ENCODE peak calls at places on chromosome 1, in ten cellular contexts. One of them, this sample, is unnamed. For H3K4me1, the result is how much of the 10 kb centered on the place peaks cover.

GRCh38 chr1:18110968-18111367 is 3.4 kb downstream of the IGSF21 start:
- DNase-seq in transverse colon: peak
- DNase-seq in PC-9: no peak
- DNase-seq in lower lobe of right lung: no peak
- DNase-seq in uterus: no peak
- DNase-seq in fibroblast of lung: no peak
- DNase-seq in MM.1S: no peak
- DNase-seq in heart left ventricle: no peak
- DNase-seq in left ventricle myocardium inferior: peak
- DNase-seq in H1: peak
- DNase-seq in this sample: no peak

GRCh38 chr1:107480548-107480947 is 339.7 kb downstream of the NTNG1 start:
- DNase-seq in transverse colon: peak
- DNase-seq in PC-9: no peak
- DNase-seq in lower lobe of right lung: no peak
- DNase-seq in uterus: no peak
- DNase-seq in fibroblast of lung: peak
- DNase-seq in MM.1S: peak
- DNase-seq in heart left ventricle: no peak
- DNase-seq in left ventricle myocardium inferior: no peak
- DNase-seq in H1: no peak
- DNase-seq in this sample: no peak

GRCh38 chr1:160193832-160194736 is 3.7 kb downstream of the CASQ1 start:
- DNase-seq in transverse colon: no peak
- DNase-seq in PC-9: no peak
- DNase-seq in lower lobe of right lung: no peak
- DNase-seq in uterus: no peak
- DNase-seq in fibroblast of lung: no peak
- DNase-seq in MM.1S: no peak
- DNase-seq in heart left ventricle: no peak
- DNase-seq in left ventricle myocardium inferior: no peak
- DNase-seq in H1: no peak
- DNase-seq in this sample: no peak

GRCh38 chr1:6347641-6348487 is 45.7 kb downstream of the ACOT7 start:
- DNase-seq in transverse colon: peak
- DNase-seq in PC-9: peak
- DNase-seq in lower lobe of right lung: no peak
- DNase-seq in uterus: no peak
- DNase-seq in fibroblast of lung: peak
- DNase-seq in MM.1S: peak
- DNase-seq in heart left ventricle: no peak
- DNase-seq in left ventricle myocardium inferior: peak
- DNase-seq in H1: peak
- DNase-seq in this sample: no peak

GRCh38 chr1:7584643-7585042 is 186.5 kb upstream of the VAMP3 start:
- DNase-seq in transverse colon: no peak
- DNase-seq in PC-9: no peak
- DNase-seq in lower lobe of right lung: peak
- DNase-seq in uterus: no peak
- DNase-seq in fibroblast of lung: no peak
- DNase-seq in MM.1S: no peak
- DNase-seq in heart left ventricle: no peak
- DNase-seq in left ventricle myocardium inferior: no peak
- DNase-seq in H1: no peak
- DNase-seq in this sample: no peak

GRCh38 chr1:60279798-60280197 is 206.2 kb upstream of the C1orf87 start:
- DNase-seq in transverse colon: no peak
- DNase-seq in PC-9: no peak
- DNase-seq in lower lobe of right lung: no peak
- DNase-seq in uterus: no peak
- DNase-seq in fibroblast of lung: peak
- DNase-seq in MM.1S: no peak
- DNase-seq in heart left ventricle: no peak
- DNase-seq in left ventricle myocardium inferior: no peak
- DNase-seq in H1: no peak
- DNase-seq in this sample: no peak

GRCh38 chr1:174815036-174815435 is 184.7 kb upstream of the CACYBP start:
- DNase-seq in transverse colon: no peak
- DNase-seq in PC-9: peak
- DNase-seq in lower lobe of right lung: no peak
- DNase-seq in uterus: no peak
- DNase-seq in fibroblast of lung: peak
- DNase-seq in MM.1S: peak
- DNase-seq in heart left ventricle: no peak
- DNase-seq in left ventricle myocardium inferior: no peak
- DNase-seq in H1: no peak
- DNase-seq in this sample: peak

GRCh38 chr1:179586107-179586823 is 5.4 kb upstream of the TDRD5 start:
- DNase-seq in transverse colon: peak
- DNase-seq in PC-9: peak
- DNase-seq in lower lobe of right lung: peak
- DNase-seq in uterus: no peak
- DNase-seq in fibroblast of lung: peak
- DNase-seq in MM.1S: peak
- DNase-seq in heart left ventricle: peak
- DNase-seq in left ventricle myocardium inferior: peak
- DNase-seq in H1: peak
- DNase-seq in this sample: no peak

GRCh38 chr1:77040817-77041216 is 173.5 kb downstream of the ST6GALNAC5 start:
- DNase-seq in transverse colon: no peak
- DNase-seq in PC-9: no peak
- DNase-seq in lower lobe of right lung: no peak
- DNase-seq in uterus: no peak
- DNase-seq in fibroblast of lung: no peak
- DNase-seq in MM.1S: no peak
- DNase-seq in heart left ventricle: no peak
- DNase-seq in left ventricle myocardium inferior: no peak
- DNase-seq in H1: no peak
- DNase-seq in this sample: no peak

GRCh38 chr1:12636098-12636950 is 7.6 kb upstream of the AADACL4 start:
- DNase-seq in transverse colon: no peak
- DNase-seq in PC-9: no peak
- DNase-seq in lower lobe of right lung: peak
- DNase-seq in uterus: peak
- DNase-seq in fibroblast of lung: no peak
- DNase-seq in MM.1S: no peak
- DNase-seq in heart left ventricle: peak
- DNase-seq in left ventricle myocardium inferior: peak
- DNase-seq in H1: peak
- DNase-seq in this sample: no peak

GRCh38 chr1:66641851-66642473 is 108.0 kb downstream of the SGIP1 start:
- DNase-seq in transverse colon: no peak
- DNase-seq in PC-9: no peak
- DNase-seq in lower lobe of right lung: no peak
- DNase-seq in uterus: no peak
- DNase-seq in fibroblast of lung: no peak
- DNase-seq in MM.1S: no peak
- DNase-seq in heart left ventricle: no peak
- DNase-seq in left ventricle myocardium inferior: no peak
- DNase-seq in H1: no peak
- DNase-seq in this sample: no peak

GRCh38 chr1:29415861-29416260 is 179.5 kb downstream of the PTPRU start:
- DNase-seq in transverse colon: no peak
- DNase-seq in PC-9: no peak
- DNase-seq in lower lobe of right lung: no peak
- DNase-seq in uterus: no peak
- DNase-seq in fibroblast of lung: no peak
- DNase-seq in MM.1S: no peak
- DNase-seq in heart left ventricle: no peak
- DNase-seq in left ventricle myocardium inferior: no peak
- DNase-seq in H1: peak
- DNase-seq in this sample: no peak

GRCh38 chr1:243438815-243439214 is 183.0 kb downstream of the SDCCAG8 start:
- DNase-seq in transverse colon: no peak
- DNase-seq in PC-9: no peak
- DNase-seq in lower lobe of right lung: no peak
- DNase-seq in uterus: no peak
- DNase-seq in fibroblast of lung: no peak
- DNase-seq in MM.1S: no peak
- DNase-seq in heart left ventricle: no peak
- DNase-seq in left ventricle myocardium inferior: no peak
- DNase-seq in H1: no peak
- DNase-seq in this sample: no peak

GRCh38 chr1:228555074-228555989 is 68.2 kb downstream of the RNF187 start:
- DNase-seq in transverse colon: no peak
- DNase-seq in PC-9: peak
- DNase-seq in lower lobe of right lung: no peak
- DNase-seq in uterus: no peak
- DNase-seq in fibroblast of lung: no peak
- DNase-seq in MM.1S: no peak
- DNase-seq in heart left ventricle: no peak
- DNase-seq in left ventricle myocardium inferior: no peak
- DNase-seq in H1: peak
- DNase-seq in this sample: no peak

GRCh38 chr1:99755664-99756063 is 10.8 kb downstream of the FRRS1 start:
- DNase-seq in transverse colon: no peak
- DNase-seq in PC-9: no peak
- DNase-seq in lower lobe of right lung: no peak
- DNase-seq in uterus: no peak
- DNase-seq in fibroblast of lung: no peak
- DNase-seq in MM.1S: no peak
- DNase-seq in heart left ventricle: no peak
- DNase-seq in left ventricle myocardium inferior: no peak
- DNase-seq in H1: no peak
- DNase-seq in this sample: no peak

GRCh38 chr1:178725603-178726517 is 816 bp downstream of the RALGPS2 start:
- DNase-seq in transverse colon: peak
- DNase-seq in PC-9: peak
- DNase-seq in lower lobe of right lung: peak
- DNase-seq in uterus: peak
- DNase-seq in fibroblast of lung: peak
- DNase-seq in MM.1S: peak
- DNase-seq in heart left ventricle: peak
- DNase-seq in left ventricle myocardium inferior: peak
- DNase-seq in H1: peak
- DNase-seq in this sample: peak

GRCh38 chr1:189819751-189820150 is 657.9 kb downstream of the BRINP3 start:
- DNase-seq in transverse colon: no peak
- DNase-seq in PC-9: no peak
- DNase-seq in lower lobe of right lung: no peak
- DNase-seq in uterus: no peak
- DNase-seq in fibroblast of lung: no peak
- DNase-seq in MM.1S: no peak
- DNase-seq in heart left ventricle: no peak
- DNase-seq in left ventricle myocardium inferior: no peak
- DNase-seq in H1: no peak
- DNase-seq in this sample: no peak

GRCh38 chr1:27961646-27962221 is 2.0 kb downstream of the XKR8 start:
- DNase-seq in transverse colon: no peak
- DNase-seq in PC-9: no peak
- DNase-seq in lower lobe of right lung: no peak
- DNase-seq in uterus: no peak
- DNase-seq in fibroblast of lung: no peak
- DNase-seq in MM.1S: no peak
- DNase-seq in heart left ventricle: no peak
- DNase-seq in left ventricle myocardium inferior: no peak
- DNase-seq in H1: no peak
- DNase-seq in this sample: no peak

GRCh38 chr1:19645544-19646252 is 1.6 kb downstream of the NBL1 start:
- DNase-seq in transverse colon: peak
- DNase-seq in PC-9: no peak
- DNase-seq in lower lobe of right lung: no peak
- DNase-seq in uterus: no peak
- DNase-seq in fibroblast of lung: peak
- DNase-seq in MM.1S: no peak
- DNase-seq in heart left ventricle: no peak
- DNase-seq in left ventricle myocardium inferior: no peak
- DNase-seq in H1: peak
- DNase-seq in this sample: no peak
- H3K4me3 ChIP-seq in transverse colon: peak
- H3K4me3 ChIP-seq in PC-9: peak
- H3K4me3 ChIP-seq in lower lobe of right lung: peak
- H3K4me3 ChIP-seq in uterus: peak
- H3K4me3 ChIP-seq in fibroblast of lung: peak
- H3K4me3 ChIP-seq in MM.1S: no peak
- H3K4me3 ChIP-seq in heart left ventricle: peak
- H3K4me3 ChIP-seq in left ventricle myocardium inferior: peak
- H3K4me3 ChIP-seq in H1: peak
- H3K4me3 ChIP-seq in this sample: peak

GRCh38 chr1:75258351-75258750 is 124.2 kb downstream of the LHX8 start:
- DNase-seq in transverse colon: no peak
- DNase-seq in PC-9: no peak
- DNase-seq in lower lobe of right lung: no peak
- DNase-seq in uterus: no peak
- DNase-seq in fibroblast of lung: no peak
- DNase-seq in MM.1S: no peak
- DNase-seq in heart left ventricle: no peak
- DNase-seq in left ventricle myocardium inferior: no peak
- DNase-seq in H1: no peak
- DNase-seq in this sample: no peak

GRCh38 chr1:75257424-75257823 is 123.2 kb downstream of the LHX8 start:
- DNase-seq in transverse colon: no peak
- DNase-seq in PC-9: no peak
- DNase-seq in lower lobe of right lung: no peak
- DNase-seq in uterus: no peak
- DNase-seq in fibroblast of lung: no peak
- DNase-seq in MM.1S: no peak
- DNase-seq in heart left ventricle: no peak
- DNase-seq in left ventricle myocardium inferior: no peak
- DNase-seq in H1: peak
- DNase-seq in this sample: no peak
- TF ChIP-seq CTCF in transverse colon: no peak
- TF ChIP-seq CTCF in PC-9: no peak
- TF ChIP-seq CTCF in lower lobe of right lung: no peak
- TF ChIP-seq CTCF in uterus: no peak
- TF ChIP-seq CTCF in fibroblast of lung: no peak
- TF ChIP-seq CTCF in MM.1S: no peak
- TF ChIP-seq CTCF in heart left ventricle: no peak
- TF ChIP-seq CTCF in left ventricle myocardium inferior: no peak
- TF ChIP-seq CTCF in H1: peak
- TF ChIP-seq CTCF in this sample: no peak

DNA sequence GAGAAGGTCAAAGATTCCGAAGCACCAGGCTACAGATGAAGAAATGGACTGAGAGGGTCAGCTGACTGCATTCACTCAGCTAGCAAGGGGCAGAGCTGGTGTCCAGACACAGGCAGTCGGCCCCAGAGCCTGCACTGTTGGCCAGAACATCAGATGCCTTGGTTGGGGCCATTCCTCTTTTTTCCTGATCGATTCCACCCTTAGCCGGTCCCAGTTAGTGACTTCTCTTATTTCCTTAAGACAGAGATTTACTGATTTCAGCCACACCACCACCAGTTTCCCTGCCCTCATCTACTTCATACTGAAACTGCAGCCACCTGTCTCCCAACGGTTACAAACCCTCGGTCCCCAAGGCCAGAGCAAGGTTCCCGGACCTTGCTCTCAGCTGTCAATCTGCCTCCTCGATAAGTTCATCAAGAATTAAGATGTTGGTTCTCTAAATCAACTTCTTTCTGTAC is 11.5 kb downstream of the CD58 start:
- DNase-seq in transverse colon: no peak
- DNase-seq in PC-9: no peak
- DNase-seq in lower lobe of right lung: no peak
- DNase-seq in uterus: no peak
- DNase-seq in fibroblast of lung: no peak
- DNase-seq in MM.1S: peak
- DNase-seq in heart left ventricle: no peak
- DNase-seq in left ventricle myocardium inferior: no peak
- DNase-seq in H1: no peak
- DNase-seq in this sample: no peak
- H3K4me1 ChIP-seq in transverse colon: under half
- H3K4me1 ChIP-seq in PC-9: under half
- H3K4me1 ChIP-seq in lower lobe of right lung: under half
- H3K4me1 ChIP-seq in uterus: under half
- H3K4me1 ChIP-seq in fibroblast of lung: under half
- H3K4me1 ChIP-seq in MM.1S: under half
- H3K4me1 ChIP-seq in heart left ventricle: under half
- H3K4me1 ChIP-seq in left ventricle myocardium inferior: half or more
- H3K4me1 ChIP-seq in H1: under half
- H3K4me1 ChIP-seq in this sample: under half

GRCh38 chr1:204306076-204306475 is 53.7 kb downstream of the PLEKHA6 start:
- DNase-seq in transverse colon: no peak
- DNase-seq in PC-9: no peak
- DNase-seq in lower lobe of right lung: no peak
- DNase-seq in uterus: no peak
- DNase-seq in fibroblast of lung: no peak
- DNase-seq in MM.1S: no peak
- DNase-seq in heart left ventricle: no peak
- DNase-seq in left ventricle myocardium inferior: no peak
- DNase-seq in H1: peak
- DNase-seq in this sample: no peak
- H3K4me3 ChIP-seq in transverse colon: no peak
- H3K4me3 ChIP-seq in PC-9: no peak
- H3K4me3 ChIP-seq in lower lobe of right lung: no peak
- H3K4me3 ChIP-seq in uterus: no peak
- H3K4me3 ChIP-seq in fibroblast of lung: no peak
- H3K4me3 ChIP-seq in MM.1S: no peak
- H3K4me3 ChIP-seq in heart left ventricle: no peak
- H3K4me3 ChIP-seq in left ventricle myocardium inferior: no peak
- H3K4me3 ChIP-seq in H1: no peak
- H3K4me3 ChIP-seq in this sample: no peak

This sample was measured in keratinocyte.